ENCODE peak calls at places on chromosomes 2 and 18, in eight cellular contexts. E, A, R, P, N, M, Q and Y are unnamed samples.

GRCh38 chr18:369224-370010 is 101.6 kb upstream of the THOC1 start:
- DNase-seq in E (peak), A (no peak), R (no peak), P (no peak), N (no peak), M (no peak), Q (no peak), Y (no peak)

GRCh38 chr2:102032368-102033027 is 40.7 kb downstream of the IL1R2 start:
- DNase-seq in E (no peak), A (no peak), R (no peak), P (no peak), N (no peak), M (no peak), Q (no peak), Y (no peak)

GRCh38 chr2:135255208-135255607 is 203.1 kb downstream of the RAB3GAP1 start:
- DNase-seq in E (no peak), A (no peak), R (no peak), P (no peak), N (no peak), M (no peak), Q (no peak), Y (no peak)

GRCh38 chr2:41939410-41939775 is 108.4 kb upstream of the PKDCC start:
- DNase-seq in E (no peak), A (no peak), R (no peak), P (no peak), N (no peak), M (no peak), Q (no peak), Y (no peak)

GRCh38 chr2:121472465-121472993 is 58.2 kb upstream of the RNU4ATAC start:
- DNase-seq in E (no peak), A (no peak), R (no peak), P (no peak), N (no peak), M (no peak), Q (no peak), Y (no peak)

GRCh38 chr18:70082430-70082829 is 123.1 kb downstream of the RTTN start:
- DNase-seq in E (no peak), A (no peak), R (no peak), P (no peak), N (no peak), M (no peak), Q (no peak), Y (no peak)

GRCh38 chr2:36322108-36322507 is 33.5 kb upstream of the CRIM1 start:
- DNase-seq in E (peak), A (no peak), R (peak), P (no peak), N (no peak), M (peak), Q (no peak), Y (no peak)

GRCh38 chr2:125455110-125455509 is 1200.8 kb upstream of the GYPC start:
- DNase-seq in E (no peak), A (no peak), R (no peak), P (no peak), N (no peak), M (no peak), Q (no peak), Y (no peak)

GRCh38 chr2:197201874-197202273 is 108.7 kb downstream of the ANKRD44 start:
- DNase-seq in E (no peak), A (no peak), R (no peak), P (no peak), N (no peak), M (no peak), Q (no peak), Y (no peak)

GRCh38 chr18:6851480-6851879 is 122.0 kb downstream of the ARHGAP28 start:
- DNase-seq in E (no peak), A (no peak), R (no peak), P (no peak), N (no peak), M (no peak), Q (no peak), Y (no peak)

GRCh38 chr2:109352066-109352897 is 223.3 kb downstream of the SH3RF3 start:
- DNase-seq in E (no peak), A (no peak), R (no peak), P (no peak), N (peak), M (no peak), Q (no peak), Y (no peak)

GRCh38 chr2:186603208-186603765 is 13.4 kb downstream of the ITGAV start:
- DNase-seq in E (peak), A (no peak), R (no peak), P (no peak), N (no peak), M (no peak), Q (no peak), Y (no peak)

GRCh38 chr2:70087703-70088507 is 628 bp downstream of the PCBP1 start:
- DNase-seq in E (peak), A (peak), R (peak), P (peak), N (peak), M (peak), Q (peak), Y (no peak)

GRCh38 chr2:176562359-176563043 is 293.3 kb downstream of the MTX2 start:
- DNase-seq in E (peak), A (no peak), R (peak), P (no peak), N (no peak), M (no peak), Q (no peak), Y (no peak)

GRCh38 chr18:76816127-76816526 is 6.2 kb upstream of the ZNF236 start:
- DNase-seq in E (no peak), A (no peak), R (no peak), P (no peak), N (no peak), M (no peak), Q (no peak), Y (no peak)

GRCh38 chr18:44098551-44099098 is 582.1 kb upstream of the SETBP1 start:
- DNase-seq in E (peak), A (no peak), R (peak), P (no peak), N (no peak), M (peak), Q (no peak), Y (no peak)